ENCODE peak calls at places on chromosomes 4 and X, in seven cellular contexts. One of them, this sample, is unnamed.

GRCh38 chr4:128635141-128635911 is 174.2 kb upstream of the JADE1 start:
- DNase-seq in HL-60: no peak
- DNase-seq in AG04449: no peak
- DNase-seq in GM10248: no peak
- DNase-seq in stimulated activated effector memory CD8-positive, alpha-beta T cell treated with anti-CD3 and anti-CD28 coated beads, Interleukin-12 subunit alpha, Interleukin-12 subunit beta, amount 100 ng/mL, for 72 hours: no peak
- DNase-seq in pancreas: peak
- DNase-seq in activated CD4-positive, alpha-beta T cell treated with anti-CD3 and anti-CD28 coated beads, Interleukin-2, amount 50 U/mL, for 1 hour: no peak
- DNase-seq in this sample: no peak

GRCh38 chrX:154799554-154800348 is 5.5 kb downstream of the MPP1 start:
- DNase-seq in HL-60: no peak
- DNase-seq in AG04449: no peak
- DNase-seq in GM10248: no peak
- DNase-seq in stimulated activated effector memory CD8-positive, alpha-beta T cell treated with anti-CD3 and anti-CD28 coated beads, Interleukin-12 subunit alpha, Interleukin-12 subunit beta, amount 100 ng/mL, for 72 hours: no peak
- DNase-seq in pancreas: peak
- DNase-seq in activated CD4-positive, alpha-beta T cell treated with anti-CD3 and anti-CD28 coated beads, Interleukin-2, amount 50 U/mL, for 1 hour: no peak
- DNase-seq in this sample: no peak

GRCh38 chr4:5079581-5079980 is 28.3 kb downstream of the STK32B start:
- DNase-seq in HL-60: no peak
- DNase-seq in AG04449: no peak
- DNase-seq in GM10248: no peak
- DNase-seq in stimulated activated effector memory CD8-positive, alpha-beta T cell treated with anti-CD3 and anti-CD28 coated beads, Interleukin-12 subunit alpha, Interleukin-12 subunit beta, amount 100 ng/mL, for 72 hours: no peak
- DNase-seq in pancreas: no peak
- DNase-seq in activated CD4-positive, alpha-beta T cell treated with anti-CD3 and anti-CD28 coated beads, Interleukin-2, amount 50 U/mL, for 1 hour: no peak
- DNase-seq in this sample: no peak

GRCh38 chrX:103685396-103685795 is 1.1 kb downstream of the MORF4L2 start:
- DNase-seq in HL-60: no peak
- DNase-seq in AG04449: no peak
- DNase-seq in GM10248: no peak
- DNase-seq in stimulated activated effector memory CD8-positive, alpha-beta T cell treated with anti-CD3 and anti-CD28 coated beads, Interleukin-12 subunit alpha, Interleukin-12 subunit beta, amount 100 ng/mL, for 72 hours: no peak
- DNase-seq in pancreas: no peak
- DNase-seq in activated CD4-positive, alpha-beta T cell treated with anti-CD3 and anti-CD28 coated beads, Interleukin-2, amount 50 U/mL, for 1 hour: no peak
- DNase-seq in this sample: no peak

GRCh38 chrX:16711219-16712115 is 1.0 kb downstream of the CTPS2 start:
- DNase-seq in HL-60: no peak
- DNase-seq in AG04449: no peak
- DNase-seq in GM10248: peak
- DNase-seq in stimulated activated effector memory CD8-positive, alpha-beta T cell treated with anti-CD3 and anti-CD28 coated beads, Interleukin-12 subunit alpha, Interleukin-12 subunit beta, amount 100 ng/mL, for 72 hours: no peak
- DNase-seq in pancreas: no peak
- DNase-seq in activated CD4-positive, alpha-beta T cell treated with anti-CD3 and anti-CD28 coated beads, Interleukin-2, amount 50 U/mL, for 1 hour: no peak
- DNase-seq in this sample: no peak

GRCh38 chr4:1621526-1621925 is 62.6 kb downstream of the FAM53A start:
- DNase-seq in HL-60: no peak
- DNase-seq in AG04449: no peak
- DNase-seq in GM10248: no peak
- DNase-seq in stimulated activated effector memory CD8-positive, alpha-beta T cell treated with anti-CD3 and anti-CD28 coated beads, Interleukin-12 subunit alpha, Interleukin-12 subunit beta, amount 100 ng/mL, for 72 hours: no peak
- DNase-seq in pancreas: no peak
- DNase-seq in activated CD4-positive, alpha-beta T cell treated with anti-CD3 and anti-CD28 coated beads, Interleukin-2, amount 50 U/mL, for 1 hour: no peak
- DNase-seq in this sample: no peak

GRCh38 chrX:129908636-129909035 is 2.7 kb downstream of the UTP14A start:
- DNase-seq in HL-60: no peak
- DNase-seq in AG04449: no peak
- DNase-seq in GM10248: no peak
- DNase-seq in stimulated activated effector memory CD8-positive, alpha-beta T cell treated with anti-CD3 and anti-CD28 coated beads, Interleukin-12 subunit alpha, Interleukin-12 subunit beta, amount 100 ng/mL, for 72 hours: no peak
- DNase-seq in pancreas: no peak
- DNase-seq in activated CD4-positive, alpha-beta T cell treated with anti-CD3 and anti-CD28 coated beads, Interleukin-2, amount 50 U/mL, for 1 hour: no peak
- DNase-seq in this sample: no peak

GRCh38 chrX:17039826-17040225 is 93.4 kb downstream of the REPS2 start:
- DNase-seq in HL-60: no peak
- DNase-seq in AG04449: no peak
- DNase-seq in GM10248: no peak
- DNase-seq in stimulated activated effector memory CD8-positive, alpha-beta T cell treated with anti-CD3 and anti-CD28 coated beads, Interleukin-12 subunit alpha, Interleukin-12 subunit beta, amount 100 ng/mL, for 72 hours: no peak
- DNase-seq in pancreas: no peak
- DNase-seq in activated CD4-positive, alpha-beta T cell treated with anti-CD3 and anti-CD28 coated beads, Interleukin-2, amount 50 U/mL, for 1 hour: no peak
- DNase-seq in this sample: no peak

GRCh38 chr4:81314196-81314896 is 99.3 kb upstream of the PRKG2 start:
- DNase-seq in HL-60: no peak
- DNase-seq in AG04449: no peak
- DNase-seq in GM10248: no peak
- DNase-seq in stimulated activated effector memory CD8-positive, alpha-beta T cell treated with anti-CD3 and anti-CD28 coated beads, Interleukin-12 subunit alpha, Interleukin-12 subunit beta, amount 100 ng/mL, for 72 hours: no peak
- DNase-seq in pancreas: peak
- DNase-seq in activated CD4-positive, alpha-beta T cell treated with anti-CD3 and anti-CD28 coated beads, Interleukin-2, amount 50 U/mL, for 1 hour: no peak
- DNase-seq in this sample: no peak

GRCh38 chrX:152204919-152205318 is 66.5 kb upstream of the MAGEA10 start:
- DNase-seq in HL-60: no peak
- DNase-seq in AG04449: no peak
- DNase-seq in GM10248: no peak
- DNase-seq in stimulated activated effector memory CD8-positive, alpha-beta T cell treated with anti-CD3 and anti-CD28 coated beads, Interleukin-12 subunit alpha, Interleukin-12 subunit beta, amount 100 ng/mL, for 72 hours: no peak
- DNase-seq in pancreas: no peak
- DNase-seq in activated CD4-positive, alpha-beta T cell treated with anti-CD3 and anti-CD28 coated beads, Interleukin-2, amount 50 U/mL, for 1 hour: no peak
- DNase-seq in this sample: no peak

GRCh38 chr4:165813606-165814005 is 59.4 kb upstream of the TLL1 start:
- DNase-seq in HL-60: no peak
- DNase-seq in AG04449: no peak
- DNase-seq in GM10248: no peak
- DNase-seq in stimulated activated effector memory CD8-positive, alpha-beta T cell treated with anti-CD3 and anti-CD28 coated beads, Interleukin-12 subunit alpha, Interleukin-12 subunit beta, amount 100 ng/mL, for 72 hours: no peak
- DNase-seq in pancreas: no peak
- DNase-seq in activated CD4-positive, alpha-beta T cell treated with anti-CD3 and anti-CD28 coated beads, Interleukin-2, amount 50 U/mL, for 1 hour: no peak
- DNase-seq in this sample: no peak

GRCh38 chrX:136810493-136810892 is 29.8 kb upstream of the ARHGEF6 start:
- DNase-seq in HL-60: no peak
- DNase-seq in AG04449: no peak
- DNase-seq in GM10248: no peak
- DNase-seq in stimulated activated effector memory CD8-positive, alpha-beta T cell treated with anti-CD3 and anti-CD28 coated beads, Interleukin-12 subunit alpha, Interleukin-12 subunit beta, amount 100 ng/mL, for 72 hours: no peak
- DNase-seq in pancreas: no peak
- DNase-seq in activated CD4-positive, alpha-beta T cell treated with anti-CD3 and anti-CD28 coated beads, Interleukin-2, amount 50 U/mL, for 1 hour: no peak
- DNase-seq in this sample: no peak

GRCh38 chrX:679161-679979 is 48.8 kb downstream of the SHOX start:
- DNase-seq in HL-60: no peak
- DNase-seq in AG04449: no peak
- DNase-seq in GM10248: no peak
- DNase-seq in stimulated activated effector memory CD8-positive, alpha-beta T cell treated with anti-CD3 and anti-CD28 coated beads, Interleukin-12 subunit alpha, Interleukin-12 subunit beta, amount 100 ng/mL, for 72 hours: no peak
- DNase-seq in pancreas: no peak
- DNase-seq in activated CD4-positive, alpha-beta T cell treated with anti-CD3 and anti-CD28 coated beads, Interleukin-2, amount 50 U/mL, for 1 hour: no peak
- DNase-seq in this sample: no peak

GRCh38 chr4:185222598-185222997 is 13.2 kb downstream of the SNX25 start:
- DNase-seq in HL-60: no peak
- DNase-seq in AG04449: peak
- DNase-seq in GM10248: no peak
- DNase-seq in stimulated activated effector memory CD8-positive, alpha-beta T cell treated with anti-CD3 and anti-CD28 coated beads, Interleukin-12 subunit alpha, Interleukin-12 subunit beta, amount 100 ng/mL, for 72 hours: no peak
- DNase-seq in pancreas: no peak
- DNase-seq in activated CD4-positive, alpha-beta T cell treated with anti-CD3 and anti-CD28 coated beads, Interleukin-2, amount 50 U/mL, for 1 hour: no peak
- DNase-seq in this sample: no peak

GRCh38 chr4:33941854-33942253 is 2302.5 kb downstream of the ARAP2 start:
- DNase-seq in HL-60: no peak
- DNase-seq in AG04449: no peak
- DNase-seq in GM10248: no peak
- DNase-seq in stimulated activated effector memory CD8-positive, alpha-beta T cell treated with anti-CD3 and anti-CD28 coated beads, Interleukin-12 subunit alpha, Interleukin-12 subunit beta, amount 100 ng/mL, for 72 hours: no peak
- DNase-seq in pancreas: no peak
- DNase-seq in activated CD4-positive, alpha-beta T cell treated with anti-CD3 and anti-CD28 coated beads, Interleukin-2, amount 50 U/mL, for 1 hour: no peak
- DNase-seq in this sample: no peak

GRCh38 chrX:15301924-15302323 is 13.5 kb downstream of the ASB11 start:
- DNase-seq in HL-60: peak
- DNase-seq in AG04449: no peak
- DNase-seq in GM10248: no peak
- DNase-seq in stimulated activated effector memory CD8-positive, alpha-beta T cell treated with anti-CD3 and anti-CD28 coated beads, Interleukin-12 subunit alpha, Interleukin-12 subunit beta, amount 100 ng/mL, for 72 hours: peak
- DNase-seq in pancreas: peak
- DNase-seq in activated CD4-positive, alpha-beta T cell treated with anti-CD3 and anti-CD28 coated beads, Interleukin-2, amount 50 U/mL, for 1 hour: no peak
- DNase-seq in this sample: no peak

GRCh38 chrX:19699151-19699550 is 183.8 kb upstream of the MAP3K15 start:
- DNase-seq in HL-60: no peak
- DNase-seq in AG04449: no peak
- DNase-seq in GM10248: no peak
- DNase-seq in stimulated activated effector memory CD8-positive, alpha-beta T cell treated with anti-CD3 and anti-CD28 coated beads, Interleukin-12 subunit alpha, Interleukin-12 subunit beta, amount 100 ng/mL, for 72 hours: no peak
- DNase-seq in pancreas: no peak
- DNase-seq in activated CD4-positive, alpha-beta T cell treated with anti-CD3 and anti-CD28 coated beads, Interleukin-2, amount 50 U/mL, for 1 hour: no peak
- DNase-seq in this sample: no peak

GRCh38 chr4:142347241-142347640 is 498.9 kb downstream of the INPP4B start:
- DNase-seq in HL-60: no peak
- DNase-seq in AG04449: no peak
- DNase-seq in GM10248: no peak
- DNase-seq in stimulated activated effector memory CD8-positive, alpha-beta T cell treated with anti-CD3 and anti-CD28 coated beads, Interleukin-12 subunit alpha, Interleukin-12 subunit beta, amount 100 ng/mL, for 72 hours: no peak
- DNase-seq in pancreas: no peak
- DNase-seq in activated CD4-positive, alpha-beta T cell treated with anti-CD3 and anti-CD28 coated beads, Interleukin-2, amount 50 U/mL, for 1 hour: no peak
- DNase-seq in this sample: no peak

GRCh38 chrX:3165808-3166207 is 124.5 kb downstream of the ARSF start:
- DNase-seq in HL-60: no peak
- DNase-seq in AG04449: no peak
- DNase-seq in GM10248: no peak
- DNase-seq in stimulated activated effector memory CD8-positive, alpha-beta T cell treated with anti-CD3 and anti-CD28 coated beads, Interleukin-12 subunit alpha, Interleukin-12 subunit beta, amount 100 ng/mL, for 72 hours: no peak
- DNase-seq in pancreas: peak
- DNase-seq in activated CD4-positive, alpha-beta T cell treated with anti-CD3 and anti-CD28 coated beads, Interleukin-2, amount 50 U/mL, for 1 hour: no peak
- DNase-seq in this sample: no peak

GRCh38 chrX:14875624-14876023 is 2.4 kb downstream of the MOSPD2 start:
- DNase-seq in HL-60: no peak
- DNase-seq in AG04449: no peak
- DNase-seq in GM10248: no peak
- DNase-seq in stimulated activated effector memory CD8-positive, alpha-beta T cell treated with anti-CD3 and anti-CD28 coated beads, Interleukin-12 subunit alpha, Interleukin-12 subunit beta, amount 100 ng/mL, for 72 hours: no peak
- DNase-seq in pancreas: no peak
- DNase-seq in activated CD4-positive, alpha-beta T cell treated with anti-CD3 and anti-CD28 coated beads, Interleukin-2, amount 50 U/mL, for 1 hour: no peak
- DNase-seq in this sample: no peak

GRCh38 chrX:132483951-132484350 is 4.9 kb downstream of the MBNL3 start:
- DNase-seq in HL-60: no peak
- DNase-seq in AG04449: no peak
- DNase-seq in GM10248: no peak
- DNase-seq in stimulated activated effector memory CD8-positive, alpha-beta T cell treated with anti-CD3 and anti-CD28 coated beads, Interleukin-12 subunit alpha, Interleukin-12 subunit beta, amount 100 ng/mL, for 72 hours: no peak
- DNase-seq in pancreas: peak
- DNase-seq in activated CD4-positive, alpha-beta T cell treated with anti-CD3 and anti-CD28 coated beads, Interleukin-2, amount 50 U/mL, for 1 hour: no peak
- DNase-seq in this sample: no peak

GRCh38 chr4:150867148-150867547 is 147.9 kb downstream of the LRBA start:
- DNase-seq in HL-60: peak
- DNase-seq in AG04449: peak
- DNase-seq in GM10248: peak
- DNase-seq in stimulated activated effector memory CD8-positive, alpha-beta T cell treated with anti-CD3 and anti-CD28 coated beads, Interleukin-12 subunit alpha, Interleukin-12 subunit beta, amount 100 ng/mL, for 72 hours: peak
- DNase-seq in pancreas: peak
- DNase-seq in activated CD4-positive, alpha-beta T cell treated with anti-CD3 and anti-CD28 coated beads, Interleukin-2, amount 50 U/mL, for 1 hour: no peak
- DNase-seq in this sample: peak

GRCh38 chr4:169270810-169271691 is at the start of gene SH3RF1:
- DNase-seq in HL-60: peak
- DNase-seq in AG04449: no peak
- DNase-seq in GM10248: peak
- DNase-seq in stimulated activated effector memory CD8-positive, alpha-beta T cell treated with anti-CD3 and anti-CD28 coated beads, Interleukin-12 subunit alpha, Interleukin-12 subunit beta, amount 100 ng/mL, for 72 hours: peak
- DNase-seq in pancreas: peak
- DNase-seq in activated CD4-positive, alpha-beta T cell treated with anti-CD3 and anti-CD28 coated beads, Interleukin-2, amount 50 U/mL, for 1 hour: no peak
- DNase-seq in this sample: peak

GRCh38 chrX:118976599-118977340 is 2.4 kb downstream of the LONRF3 start:
- DNase-seq in HL-60: peak
- DNase-seq in AG04449: no peak
- DNase-seq in GM10248: no peak
- DNase-seq in stimulated activated effector memory CD8-positive, alpha-beta T cell treated with anti-CD3 and anti-CD28 coated beads, Interleukin-12 subunit alpha, Interleukin-12 subunit beta, amount 100 ng/mL, for 72 hours: peak
- DNase-seq in pancreas: peak
- DNase-seq in activated CD4-positive, alpha-beta T cell treated with anti-CD3 and anti-CD28 coated beads, Interleukin-2, amount 50 U/mL, for 1 hour: peak
- DNase-seq in this sample: peak

GRCh38 chr4:155675709-155676429 is 9.2 kb downstream of the GUCY1A1 start:
- DNase-seq in HL-60: peak
- DNase-seq in AG04449: no peak
- DNase-seq in GM10248: peak
- DNase-seq in stimulated activated effector memory CD8-positive, alpha-beta T cell treated with anti-CD3 and anti-CD28 coated beads, Interleukin-12 subunit alpha, Interleukin-12 subunit beta, amount 100 ng/mL, for 72 hours: no peak
- DNase-seq in pancreas: no peak
- DNase-seq in activated CD4-positive, alpha-beta T cell treated with anti-CD3 and anti-CD28 coated beads, Interleukin-2, amount 50 U/mL, for 1 hour: no peak
- DNase-seq in this sample: no peak

GRCh38 chr4:182042945-182043344 is 200.3 kb upstream of the TENM3 start:
- DNase-seq in HL-60: no peak
- DNase-seq in AG04449: no peak
- DNase-seq in GM10248: no peak
- DNase-seq in stimulated activated effector memory CD8-positive, alpha-beta T cell treated with anti-CD3 and anti-CD28 coated beads, Interleukin-12 subunit alpha, Interleukin-12 subunit beta, amount 100 ng/mL, for 72 hours: no peak
- DNase-seq in pancreas: no peak
- DNase-seq in activated CD4-positive, alpha-beta T cell treated with anti-CD3 and anti-CD28 coated beads, Interleukin-2, amount 50 U/mL, for 1 hour: no peak
- DNase-seq in this sample: no peak